ENCODE peak calls at places on chromosomes 5 and 9, in nine cellular contexts. O is endothelial cell; A is psoas muscle; M is T-cell; N is osteocyte; U is neural progenitor cell; Z is nucleus accumbens; X is Right ventricle myocardium superior; B is CD4-positive, alpha-beta T cell. Y is an unnamed sample.

GRCh38 chr9:91158946-91159345 is 202.8 kb downstream of the AUH start:
- DNase-seq in B (no peak), U (no peak), M (no peak), X (no peak), O (no peak), N (no peak), A (no peak), Z (no peak), Y (no peak)

GRCh38 chr9:124183772-124184171 is 74.0 kb upstream of the NEK6 start:
- DNase-seq in O (no peak), X (no peak), M (no peak), B (no peak), A (no peak), Z (no peak), U (no peak), N (no peak), Y (no peak)

GRCh38 chr5:147479949-147480348 is 29.9 kb downstream of the DPYSL3 start:
- DNase-seq in A (no peak), O (no peak), B (no peak), N (no peak), M (no peak), U (peak), X (no peak), Z (no peak), Y (no peak)

GRCh38 chr9:93807166-93808013 is 147.8 kb downstream of the BARX1 start:
- DNase-seq in O (no peak), Z (no peak), B (no peak), X (no peak), A (no peak), M (no peak), U (no peak), N (peak), Y (no peak)

GRCh38 chr5:54669285-54669684 is 151.7 kb downstream of the SNX18 start:
- DNase-seq in O (no peak), N (no peak), A (no peak), Z (no peak), B (no peak), X (no peak), M (no peak), U (no peak), Y (no peak)

GRCh38 chr9:131585375-131585774 is 40.1 kb downstream of the PRRT1B start:
- DNase-seq in Z (no peak), B (peak), N (no peak), A (no peak), M (peak), O (no peak), U (no peak), X (peak), Y (peak)

GRCh38 chr9:33304367-33304766 is 14.1 kb downstream of the NFX1 start:
- DNase-seq in N (no peak), A (no peak), Z (no peak), M (no peak), O (no peak), U (no peak), B (no peak), X (no peak), Y (no peak)

GRCh38 chr5:175853573-175854230 is 17.7 kb upstream of the CPLX2 start:
- DNase-seq in N (no peak), X (peak), A (no peak), O (no peak), M (no peak), B (no peak), U (no peak), Z (no peak), Y (no peak)

GRCh38 chr9:33737811-33738606 is 57.4 kb upstream of the PRSS3 start:
- DNase-seq in X (no peak), Z (no peak), M (no peak), B (no peak), N (no peak), O (peak), A (no peak), U (peak), Y (no peak)

GRCh38 chr9:105188746-105189145 is 55.7 kb upstream of the SLC44A1 start:
- DNase-seq in U (no peak), M (no peak), N (no peak), A (no peak), O (no peak), Z (no peak), B (no peak), X (no peak), Y (no peak)

GRCh38 chr5:157203417-157203816 is 22.8 kb downstream of the ITK start:
- DNase-seq in B (no peak), A (no peak), Z (no peak), X (no peak), M (no peak), U (no peak), O (no peak), N (no peak), Y (no peak)

GRCh38 chr5:13987843-13988464 is 43.5 kb upstream of the DNAH5 start:
- DNase-seq in A (no peak), Z (no peak), B (no peak), N (no peak), X (no peak), U (peak), O (peak), M (no peak), Y (no peak)

GRCh38 chr5:77994943-77995342 is 218.8 kb upstream of the TBCA start:
- DNase-seq in N (no peak), Z (no peak), B (no peak), A (no peak), O (no peak), M (no peak), U (no peak), X (no peak), Y (no peak)

GRCh38 chr5:167918492-167919267 is 372.8 kb upstream of the WWC1 start:
- DNase-seq in A (no peak), X (no peak), O (no peak), N (no peak), Z (no peak), B (no peak), U (no peak), M (no peak), Y (no peak)

GRCh38 chr5:85108471-85108870 is 723.8 kb upstream of the EDIL3 start:
- DNase-seq in A (no peak), M (no peak), X (no peak), N (no peak), Z (no peak), B (no peak), U (peak), O (no peak), Y (no peak)

GRCh38 chr5:9781275-9781674 is 151.1 kb upstream of the TAS2R1 start:
- DNase-seq in M (no peak), X (no peak), B (no peak), A (no peak), U (no peak), O (no peak), N (no peak), Z (no peak), Y (no peak)

GRCh38 chr9:70069734-70070133 is 26.1 kb downstream of the MAMDC2 start:
- DNase-seq in Z (no peak), M (no peak), N (no peak), A (no peak), X (no peak), U (no peak), B (no peak), O (no peak), Y (no peak)

GRCh38 chr5:74316064-74316586 is 324.4 kb downstream of the ENC1 start:
- DNase-seq in O (no peak), M (no peak), X (no peak), U (peak), A (peak), B (no peak), N (no peak), Z (no peak), Y (no peak)

GRCh38 chr5:74643160-74643562 is 2.6 kb upstream of the ENC1 start:
- DNase-seq in N (no peak), M (no peak), A (no peak), Z (no peak), X (no peak), B (no peak), U (no peak), O (no peak), Y (no peak)

GRCh38 chr5:125559296-125559695 is 812.9 kb upstream of the ZNF608 start:
- DNase-seq in X (no peak), O (no peak), Z (no peak), M (no peak), N (no peak), U (no peak), A (no peak), B (no peak), Y (no peak)

GRCh38 chr5:55232985-55233928 is at the start of gene CCNO:
- DNase-seq in U (peak), A (peak), N (peak), Z (peak), B (no peak), M (peak), O (peak), X (peak), Y (peak)

GRCh38 chr9:78280982-78281668 is 15.8 kb upstream of the PSAT1 start:
- DNase-seq in O (no peak), Z (no peak), U (no peak), B (no peak), M (no peak), A (peak), X (peak), N (peak), Y (no peak)

GRCh38 chr9:22144226-22144625 is 135.1 kb upstream of the CDKN2B start:
- DNase-seq in N (no peak), M (no peak), B (no peak), X (no peak), O (no peak), A (no peak), Z (no peak), U (no peak), Y (no peak)

GRCh38 chr5:133533541-133533940 is 78.8 kb downstream of the FSTL4 start:
- DNase-seq in M (no peak), N (no peak), U (no peak), Z (no peak), A (no peak), O (no peak), X (no peak), B (no peak), Y (no peak)

GRCh38 chr5:80439213-80439612 is 31.3 kb downstream of the ZFYVE16 start:
- DNase-seq in U (no peak), Z (no peak), A (no peak), N (no peak), M (no peak), O (no peak), X (no peak), B (no peak), Y (no peak)

GRCh38 chr5:92838253-92838652 is 742.8 kb downstream of the NR2F1-AS1 start:
- DNase-seq in Z (no peak), A (no peak), O (peak), U (peak), M (no peak), B (no peak), N (no peak), X (no peak), Y (no peak)

GRCh38 chr5:57550132-57550531 is 67.5 kb upstream of the ACTBL2 start:
- DNase-seq in X (peak), A (no peak), U (peak), Z (no peak), N (no peak), M (no peak), O (no peak), B (no peak), Y (no peak)

GRCh38 chr9:29697011-29697410 is 2123.7 kb upstream of the C9orf72 start:
- DNase-seq in Z (no peak), B (no peak), A (no peak), X (no peak), U (no peak), M (no peak), O (no peak), N (no peak), Y (no peak)

GRCh38 chr9:88056876-88057275 is 81.4 kb downstream of the SPATA31C2 start:
- DNase-seq in Z (no peak), U (no peak), N (no peak), O (no peak), M (no peak), A (no peak), B (no peak), X (no peak), Y (no peak)

GRCh38 chr5:137034764-137035479 is 464.2 kb downstream of the SPOCK1 start:
- DNase-seq in X (no peak), M (no peak), U (peak), A (no peak), Z (no peak), O (no peak), B (no peak), N (no peak), Y (no peak)

GRCh38 chr5:172860520-172861443 is 26.7 kb downstream of the ERGIC1 start:
- DNase-seq in O (no peak), U (no peak), X (peak), M (no peak), Z (peak), A (peak), N (no peak), B (no peak), Y (no peak)

GRCh38 chr9:36204906-36205547 is 14.3 kb downstream of the CLTA start:
- DNase-seq in M (no peak), N (no peak), B (no peak), U (peak), Z (no peak), A (no peak), X (no peak), O (peak), Y (no peak)

GRCh38 chr5:171509467-171509866 is 90.0 kb downstream of the FGF18 start:
- DNase-seq in A (no peak), O (no peak), X (no peak), U (no peak), Z (no peak), B (no peak), N (no peak), M (no peak), Y (no peak)

Y was measured in CD4-positive, alpha-beta memory T cell.